ENCODE peak calls at places on chromosome 1, in four cellular contexts. One of them, this sample, is unnamed.

GRCh38 chr1:79811173-79811572 is 804.6 kb upstream of the ADGRL4 start:
- DNase-seq in HepG2: no peak
- DNase-seq in H1: no peak
- DNase-seq in K562: no peak
- DNase-seq in this sample: peak; percentile 89

GRCh38 chr1:44405041-44405803 is at the start of gene RNF220:
- DNase-seq in K562: no peak
- DNase-seq in H1: peak; percentile 80
- DNase-seq in HepG2: peak; percentile 83
- DNase-seq in this sample: peak; percentile 75

GRCh38 chr1:19079983-19080472 is 123.6 kb upstream of the IFFO2 start:
- DNase-seq in K562: no peak
- DNase-seq in H1: no peak
- DNase-seq in HepG2: peak; percentile 62
- DNase-seq in this sample: no peak

GRCh38 chr1:201714542-201715276 is 114.2 kb upstream of the IPO9 start:
- DNase-seq in K562: peak; percentile 76
- DNase-seq in HepG2: no peak
- DNase-seq in H1: no peak
- DNase-seq in this sample: peak; percentile 91

GRCh38 chr1:113874017-113874879 is 2.7 kb upstream of the PTPN22 start:
- DNase-seq in HepG2: peak; percentile 23
- DNase-seq in H1: no peak
- DNase-seq in K562: peak; percentile 45
- DNase-seq in this sample: peak; percentile 32

GRCh38 chr1:39076127-39076798 is 50.1 kb downstream of the NDUFS5 start:
- DNase-seq in K562: peak; percentile 16
- DNase-seq in HepG2: peak; percentile 81
- DNase-seq in H1: no peak
- DNase-seq in this sample: no peak

GRCh38 chr1:241733899-241734298 is 81.8 kb downstream of the WDR64 start:
- DNase-seq in HepG2: no peak
- DNase-seq in H1: no peak
- DNase-seq in K562: no peak
- DNase-seq in this sample: no peak

GRCh38 chr1:178093150-178093957 is 550 bp upstream of the RASAL2 start:
- DNase-seq in HepG2: peak; percentile 90
- DNase-seq in H1: peak; percentile 87
- DNase-seq in K562: peak; percentile 94
- DNase-seq in this sample: peak; percentile 96

GRCh38 chr1:109768335-109768650 is 4.6 kb upstream of the EPS8L3 start:
- DNase-seq in HepG2: no peak
- DNase-seq in H1: no peak
- DNase-seq in K562: no peak
- DNase-seq in this sample: no peak

GRCh38 chr1:25889470-25889869 is 14.0 kb upstream of the PAQR7 start:
- DNase-seq in H1: no peak
- DNase-seq in K562: peak; percentile 50
- DNase-seq in HepG2: no peak
- DNase-seq in this sample: no peak

GRCh38 chr1:208170252-208170651 is 73.9 kb downstream of the PLXNA2 start:
- DNase-seq in H1: no peak
- DNase-seq in K562: no peak
- DNase-seq in HepG2: no peak
- DNase-seq in this sample: no peak

GRCh38 chr1:210233495-210234253 is 1.1 kb downstream of the SERTAD4 start:
- DNase-seq in H1: peak; percentile 76
- DNase-seq in HepG2: no peak
- DNase-seq in K562: peak; percentile 33
- DNase-seq in this sample: peak; percentile 86

GRCh38 chr1:241706257-241706656 is 54.2 kb downstream of the WDR64 start:
- DNase-seq in HepG2: no peak
- DNase-seq in H1: no peak
- DNase-seq in K562: no peak
- DNase-seq in this sample: no peak

GRCh38 chr1:43376723-43377235 is 9.0 kb upstream of the ELOVL1 start:
- DNase-seq in K562: no peak
- DNase-seq in HepG2: no peak
- DNase-seq in H1: no peak
- DNase-seq in this sample: no peak

GRCh38 chr1:228941673-228942072 is 206.4 kb downstream of the RHOU start:
- DNase-seq in K562: no peak
- DNase-seq in H1: no peak
- DNase-seq in HepG2: no peak
- DNase-seq in this sample: no peak
- TF ChIP-seq EZH2 in K562: no peak
- TF ChIP-seq EZH2 in H1: no peak
- TF ChIP-seq EZH2 in HepG2: no peak
- TF ChIP-seq EZH2 in this sample: no peak

GRCh38 chr1:12075195-12076114 is 12.4 kb downstream of the TNFRSF8 start:
- DNase-seq in H1: no peak
- DNase-seq in HepG2: no peak
- DNase-seq in K562: peak; percentile 60
- DNase-seq in this sample: no peak

GRCh38 chr1:12073796-12074195 is 10.7 kb downstream of the TNFRSF8 start:
- DNase-seq in K562: no peak
- DNase-seq in HepG2: no peak
- DNase-seq in H1: no peak
- DNase-seq in this sample: no peak

GRCh38 chr1:12078938-12079861 is 16.1 kb downstream of the TNFRSF8 start:
- DNase-seq in HepG2: peak; percentile 47
- DNase-seq in H1: peak; percentile 86
- DNase-seq in K562: peak; percentile 83
- DNase-seq in this sample: peak; percentile 37

GRCh38 chr1:12078575-12078937 is 15.5 kb downstream of the TNFRSF8 start:
- DNase-seq in HepG2: no peak
- DNase-seq in H1: no peak
- DNase-seq in K562: no peak
- DNase-seq in this sample: no peak

DNA sequence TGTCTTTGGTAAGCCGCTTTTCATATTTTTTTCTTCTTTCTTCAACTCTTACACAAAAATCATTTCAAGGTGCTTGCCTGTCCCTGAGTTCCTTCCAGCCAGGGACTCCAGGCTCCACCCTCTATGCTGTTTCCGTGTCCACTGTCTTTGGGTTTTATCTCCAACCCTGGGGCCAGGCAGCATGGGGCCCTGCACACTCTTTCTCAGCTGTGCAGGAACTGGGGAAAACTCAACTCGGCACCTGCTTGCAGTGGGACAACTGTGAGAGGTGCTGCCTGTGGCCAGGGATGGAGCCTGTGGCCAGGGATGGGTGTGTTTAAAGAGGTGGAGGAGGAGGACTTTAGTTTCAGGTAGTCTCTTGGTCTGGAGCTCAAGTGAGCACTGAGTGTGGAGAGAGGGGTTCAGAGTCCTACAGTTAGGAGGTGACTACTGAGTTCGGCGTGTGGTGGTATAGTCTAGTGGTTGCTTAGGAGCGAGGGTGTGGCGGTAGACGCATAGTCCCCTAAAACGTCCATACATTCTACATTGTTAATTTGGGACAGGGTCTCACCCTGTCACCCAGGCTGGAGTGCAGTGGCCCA is 13.4 kb downstream of the TNFRSF8 start:
- DNase-seq in HepG2: no peak
- DNase-seq in K562: peak; percentile 76
- DNase-seq in H1: no peak
- DNase-seq in this sample: no peak
- TF ChIP-seq JUN in HepG2: no peak
- TF ChIP-seq JUN in K562: no peak
- TF ChIP-seq JUN in H1: no peak
- TF ChIP-seq JUN in this sample: no peak

DNA sequence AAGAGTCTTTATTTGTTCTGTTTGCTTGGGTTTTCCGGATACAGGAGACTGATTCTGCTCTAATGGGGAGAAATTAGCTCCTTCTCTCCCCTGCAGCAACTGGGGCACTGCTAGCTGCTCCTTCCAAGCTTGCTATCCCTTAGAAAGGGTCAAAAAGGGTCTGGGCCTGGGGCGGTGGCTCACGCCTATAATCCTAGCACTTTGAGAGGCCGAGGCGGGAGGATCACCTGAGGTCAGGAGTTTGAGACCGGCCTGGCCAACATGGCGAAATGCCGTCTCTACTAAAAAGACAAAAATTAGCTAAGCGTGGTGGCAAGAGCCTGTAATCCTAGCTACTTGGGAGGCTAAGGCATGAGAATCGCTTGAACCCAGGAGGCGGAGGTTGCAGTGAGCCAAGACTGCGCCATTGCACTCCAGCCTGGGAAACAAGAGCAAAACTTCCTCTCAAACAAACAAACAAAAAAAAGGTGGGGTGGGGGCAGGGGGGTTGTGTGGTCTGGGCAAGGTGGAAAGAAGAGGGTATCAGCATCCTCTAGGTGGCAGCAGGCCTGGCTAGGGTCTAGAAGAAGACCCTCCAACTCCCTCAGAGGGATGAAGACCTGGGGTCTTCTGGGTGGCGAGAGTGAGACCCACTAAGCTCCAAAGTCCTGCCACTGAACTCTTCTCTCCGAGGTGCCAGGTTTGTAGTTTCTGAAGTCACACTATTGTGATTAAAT is 15.4 kb upstream of the TBX15 start:
- DNase-seq in HepG2: no peak
- DNase-seq in H1: no peak
- DNase-seq in K562: no peak
- DNase-seq in this sample: no peak
- TF ChIP-seq EZH2 in HepG2: no peak
- TF ChIP-seq EZH2 in H1: no peak
- TF ChIP-seq EZH2 in K562: no peak
- TF ChIP-seq EZH2 in this sample: no peak

DNA sequence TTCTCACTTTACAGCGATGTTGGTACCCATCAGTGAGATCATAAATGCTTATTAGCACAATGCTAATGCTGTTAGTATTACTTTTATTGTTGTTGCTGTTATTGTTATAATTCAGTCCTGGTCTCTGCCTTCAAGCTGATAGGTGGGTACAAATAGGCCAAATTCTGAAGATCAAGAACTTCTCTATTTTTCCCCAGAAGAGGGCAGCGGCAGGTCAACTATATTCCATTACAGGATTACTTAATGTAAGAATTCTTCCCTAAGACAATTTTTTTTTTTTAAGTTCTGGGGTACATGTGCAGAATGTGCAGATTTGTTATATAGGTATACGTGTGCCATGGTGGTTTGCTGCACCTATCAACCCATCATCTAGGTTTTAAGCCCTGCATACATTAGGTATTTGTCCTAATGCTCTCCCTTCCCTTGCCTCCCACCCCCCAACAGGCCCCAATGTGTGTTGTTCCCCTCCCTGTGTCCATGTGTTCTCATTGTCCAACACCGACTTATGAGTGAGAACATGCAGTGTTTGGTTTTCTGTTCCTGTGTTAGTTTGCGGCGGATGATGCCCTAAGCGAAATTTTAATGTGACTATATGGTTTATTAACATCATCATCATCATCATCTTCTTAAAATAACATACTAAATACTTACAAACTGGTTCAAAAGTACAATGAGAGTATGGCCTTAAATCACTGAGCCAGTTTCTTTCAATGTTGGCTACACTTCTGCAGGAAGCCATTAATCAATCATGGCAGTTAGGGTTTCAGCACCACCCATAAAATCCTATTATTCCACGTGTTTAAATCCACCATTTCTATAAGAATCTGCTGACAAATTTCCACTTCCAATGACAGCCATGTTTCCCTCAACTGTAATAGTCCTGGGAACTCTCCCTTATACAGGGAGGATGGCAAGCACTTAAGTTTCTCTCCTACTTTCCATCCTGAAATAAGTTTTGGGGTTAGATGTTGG is 19.2 kb downstream of the SLC19A2 start:
- DNase-seq in HepG2: peak; percentile 24
- DNase-seq in K562: peak; percentile 34
- DNase-seq in H1: no peak
- DNase-seq in this sample: peak; percentile 59
- TF ChIP-seq JUN in HepG2: no peak
- TF ChIP-seq JUN in K562: no peak
- TF ChIP-seq JUN in H1: no peak
- TF ChIP-seq JUN in this sample: no peak

DNA sequence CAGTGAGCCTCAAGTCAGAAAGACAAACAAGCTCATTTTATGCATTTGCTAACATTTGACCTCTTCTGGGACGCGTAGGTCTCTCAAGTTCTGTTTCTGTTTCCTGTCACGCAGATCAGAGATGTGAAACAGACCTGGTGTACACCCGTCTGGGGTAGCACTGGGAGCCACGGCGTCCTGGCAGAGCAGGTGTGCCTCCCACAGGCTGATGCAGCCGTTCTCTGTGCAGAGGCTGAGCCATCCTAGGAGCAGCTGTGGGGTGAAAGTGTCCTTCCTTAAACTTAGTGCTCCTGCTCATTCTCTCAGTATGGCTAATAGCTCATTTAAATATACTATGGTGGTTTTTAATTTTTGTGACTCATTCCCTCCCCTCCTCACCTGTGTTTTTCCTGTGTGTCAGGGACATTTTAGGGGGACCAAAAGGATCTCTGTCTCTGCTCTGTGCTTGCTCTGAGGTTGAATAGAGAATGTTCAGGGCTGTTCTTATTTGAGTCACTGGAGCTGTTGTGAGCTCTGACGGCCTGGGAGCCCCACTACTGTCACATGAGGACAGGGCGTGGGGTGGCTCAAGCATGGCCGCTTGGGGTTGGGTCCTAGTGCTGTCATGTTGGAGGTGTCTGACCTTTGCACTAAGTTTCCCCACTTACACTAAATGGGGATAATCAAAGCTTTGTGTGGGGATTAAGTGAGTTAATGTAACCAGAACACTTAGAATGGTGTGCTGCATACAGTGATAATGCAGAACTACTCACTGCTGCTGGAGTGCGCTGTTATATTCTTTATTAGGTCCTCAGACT is 43.0 kb downstream of the GALNT2 start:
- DNase-seq in HepG2: peak; percentile 32
- DNase-seq in H1: no peak
- DNase-seq in K562: no peak
- DNase-seq in this sample: no peak
- TF ChIP-seq EZH2 in HepG2: no peak
- TF ChIP-seq EZH2 in H1: no peak
- TF ChIP-seq EZH2 in K562: no peak
- TF ChIP-seq EZH2 in this sample: no peak

GRCh38 chr1:154842635-154843034 is 27.4 kb downstream of the KCNN3 start:
- DNase-seq in K562: no peak
- DNase-seq in H1: no peak
- DNase-seq in HepG2: no peak
- DNase-seq in this sample: no peak
- TF ChIP-seq JUN in K562: no peak
- TF ChIP-seq JUN in H1: no peak
- TF ChIP-seq JUN in HepG2: no peak
- TF ChIP-seq JUN in this sample: no peak

GRCh38 chr1:998051-998821 is 1.7 kb downstream of the HES4 start:
- DNase-seq in HepG2: no peak
- DNase-seq in H1: peak; percentile 63
- DNase-seq in K562: no peak
- DNase-seq in this sample: no peak
- TF ChIP-seq EZH2 in HepG2: no peak
- TF ChIP-seq EZH2 in H1: peak; percentile 18
- TF ChIP-seq EZH2 in K562: no peak
- TF ChIP-seq EZH2 in this sample: peak; percentile 22

GRCh38 chr1:240559781-240560180 is 52.2 kb downstream of the GREM2 start:
- DNase-seq in K562: no peak
- DNase-seq in HepG2: no peak
- DNase-seq in H1: no peak
- DNase-seq in this sample: no peak
- TF ChIP-seq JUN in K562: no peak
- TF ChIP-seq JUN in HepG2: no peak
- TF ChIP-seq JUN in H1: no peak
- TF ChIP-seq JUN in this sample: no peak